ENCODE peak calls at places on chromosomes 12 and 14, in six cellular contexts. V, J, L, N, X and T are unnamed samples.

GRCh38 chr12:54359762-54360351 is 4.4 kb downstream of the GPR84 start:
- DNase-seq in X (no peak), N (no peak), L (no peak), V (no peak), J (no peak), T (no peak)

GRCh38 chr12:54159140-54159539 is 29.6 kb downstream of the SMUG1 start:
- DNase-seq in V (no peak), J (no peak), L (no peak), N (peak; percentile 33), X (no peak), T (no peak)

GRCh38 chr12:100289011-100289410 is 22.0 kb downstream of the SCYL2 start:
- DNase-seq in J (no peak), X (no peak), N (no peak), L (no peak), V (no peak), T (no peak)

GRCh38 chr12:92078167-92079053 is 67.2 kb downstream of the BTG1 start:
- DNase-seq in N (no peak), L (no peak), V (no peak), J (no peak), X (peak; percentile 69), T (no peak)

GRCh38 chr14:106845286-106846087 is 1319.1 kb downstream of the TMEM121 start:
- DNase-seq in L (no peak), N (peak; percentile 69), V (no peak), X (no peak), J (no peak), T (peak; percentile 54)

GRCh38 chr14:35944847-35945246 is 118.7 kb downstream of the BRMS1L start:
- DNase-seq in N (no peak), V (no peak), J (no peak), L (no peak), X (no peak), T (no peak)

GRCh38 chr12:55698965-55699364 is 8.7 kb downstream of the ITGA7 start:
- DNase-seq in X (peak; percentile 39), J (no peak), N (no peak), L (no peak), V (no peak), T (no peak)

GRCh38 chr12:70190252-70191010 is 52.8 kb upstream of the CNOT2 start:
- DNase-seq in N (no peak), V (no peak), X (no peak), J (no peak), L (no peak), T (no peak)

GRCh38 chr12:124109760-124110159 is 136.7 kb downstream of the ZNF664 start:
- DNase-seq in L (no peak), X (no peak), N (no peak), J (no peak), V (no peak), T (no peak)

GRCh38 chr12:11576104-11576503 is 73.4 kb upstream of the ETV6 start:
- DNase-seq in V (no peak), L (no peak), N (no peak), X (no peak), J (no peak), T (peak; percentile 37)

GRCh38 chr14:70811065-70811464 is 1.8 kb upstream of the MAP3K9 start:
- DNase-seq in J (no peak), V (no peak), L (no peak), N (no peak), X (no peak), T (no peak)

GRCh38 chr14:105844047-105844630 is 317.8 kb downstream of the TMEM121 start:
- DNase-seq in L (no peak), V (no peak), J (no peak), X (no peak), N (no peak), T (peak; percentile 18)

GRCh38 chr12:90827567-90827966 is 127.4 kb downstream of the CCER1 start:
- DNase-seq in J (no peak), L (no peak), V (no peak), N (no peak), X (no peak), T (no peak)

GRCh38 chr12:126067930-126068329 is 1002.7 kb downstream of the AACS start:
- DNase-seq in L (no peak), V (no peak), J (no peak), X (no peak), N (no peak), T (no peak)

GRCh38 chr12:6369916-6370575 is 5.3 kb downstream of the SCNN1A start:
- DNase-seq in J (no peak), V (peak; percentile 46), N (no peak), X (no peak), L (no peak), T (no peak)

GRCh38 chr12:17572250-17572649 is 517.7 kb downstream of the RERGL start:
- DNase-seq in N (no peak), L (no peak), X (no peak), V (no peak), J (no peak), T (no peak)

GRCh38 chr12:109111775-109112491 is 4.5 kb upstream of the ACACB start:
- DNase-seq in L (peak; percentile 10), N (peak; percentile 67), X (peak; percentile 71), V (peak; percentile 80), J (peak; percentile 35), T (peak; percentile 50)

GRCh38 chr14:54189358-54190354 is 207.2 kb upstream of the CDKN3 start:
- DNase-seq in N (no peak), J (no peak), V (no peak), X (no peak), L (no peak), T (no peak)

GRCh38 chr14:78254911-78255431 is 84.8 kb downstream of the NRXN3 start:
- DNase-seq in V (no peak), J (no peak), L (no peak), N (no peak), X (no peak), T (peak; percentile 38)

GRCh38 chr12:19783547-19784444 is 344.5 kb downstream of the AEBP2 start:
- DNase-seq in L (no peak), X (no peak), N (no peak), V (no peak), J (no peak), T (no peak)

GRCh38 chr14:55505846-55506245 is 65.4 kb upstream of the TBPL2 start:
- DNase-seq in N (no peak), V (no peak), X (no peak), L (no peak), J (no peak), T (no peak)

GRCh38 chr12:8037046-8037663 is 4.6 kb downstream of the FOXJ2 start:
- DNase-seq in V (no peak), X (no peak), N (peak; percentile 50), J (no peak), L (no peak), T (no peak)

GRCh38 chr12:49946086-49946485 is 4.5 kb upstream of the AQP2 start:
- DNase-seq in X (no peak), V (no peak), L (no peak), J (no peak), N (no peak), T (no peak)

GRCh38 chr12:27292718-27293117 is 39.9 kb upstream of the BMAL2 start:
- DNase-seq in L (no peak), V (no peak), J (no peak), X (no peak), N (no peak), T (no peak)
- H3K4me1 ChIP-seq in L (no peaks in the 10 kb centered on the region), V (peaks cover 5% of the 10 kb centered on the region), J (no peaks in the 10 kb centered on the region), X (peaks cover 8% of the 10 kb centered on the region), N (no peaks in the 10 kb centered on the region), T (no peaks in the 10 kb centered on the region)

GRCh38 chr12:57046947-57047890 is 2.7 kb downstream of the MYO1A start:
- DNase-seq in X (no peak), N (no peak), J (no peak), L (no peak), V (no peak), T (no peak)
- H3K4me3 ChIP-seq in X (no peak overlapping the region), N (no peak overlapping the region), J (peak overlapping the region; percentile 15), L (no peak overlapping the region), V (no peak overlapping the region), T (no peak overlapping the region)

DNA sequence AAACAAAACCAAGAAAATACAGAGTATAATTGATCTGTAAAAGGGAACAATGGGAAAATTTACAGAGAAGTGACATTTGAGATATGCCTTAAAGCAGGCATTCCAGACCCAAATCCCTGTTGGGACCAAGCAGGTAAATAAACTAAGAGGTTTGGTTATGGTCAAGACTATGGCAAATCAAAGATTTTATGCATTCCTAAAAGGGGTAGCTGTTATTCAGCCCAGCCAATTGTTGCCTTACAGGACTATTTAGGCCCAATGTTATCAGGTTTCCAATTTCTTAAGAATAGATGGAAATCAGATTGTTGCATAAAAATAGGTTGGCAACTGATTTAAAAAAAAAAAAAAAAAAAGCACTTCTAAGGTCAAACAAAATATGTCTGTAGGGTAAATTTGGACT is 5.3 kb downstream of the DNAI7 start:
- DNase-seq in X (no peak), V (no peak), L (no peak), N (no peak), J (no peak), T (no peak)
- H3K4me1 ChIP-seq in X (peaks cover 16% of the 10 kb centered on the region), V (no peaks in the 10 kb centered on the region), L (peaks cover 14% of the 10 kb centered on the region), N (no peaks in the 10 kb centered on the region), J (peaks cover 28% of the 10 kb centered on the region), T (peaks cover 7% of the 10 kb centered on the region)

GRCh38 chr12:51311389-51311788 is 12.6 kb downstream of the BIN2 start:
- DNase-seq in J (no peak), X (no peak), N (no peak), V (no peak), L (no peak), T (no peak)
- H3K4me3 ChIP-seq in J (no peak overlapping the region), X (no peak overlapping the region), N (no peak overlapping the region), V (no peak overlapping the region), L (no peak overlapping the region), T (no peak overlapping the region)

DNA sequence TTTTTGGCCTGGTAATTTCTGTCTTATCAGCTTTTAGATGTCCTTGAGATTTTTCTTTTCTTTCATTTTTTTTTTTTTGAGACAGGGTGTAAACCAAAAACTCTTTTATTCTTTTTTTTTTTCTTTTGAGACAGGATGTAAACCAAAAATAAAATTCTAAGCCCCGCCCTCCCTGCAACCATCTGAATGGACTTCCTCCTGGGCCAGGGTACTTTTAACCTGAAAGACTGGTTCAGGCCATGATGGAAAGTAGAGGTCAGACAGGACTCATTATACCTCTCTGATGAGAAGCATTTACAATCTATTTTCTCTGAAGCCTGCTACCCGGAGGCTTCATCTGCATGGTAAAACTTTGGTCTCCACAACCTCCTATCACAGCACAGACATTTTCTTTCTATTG is 33.5 kb upstream of the TCL1B start:
- DNase-seq in X (no peak), J (no peak), N (no peak), V (no peak), L (no peak), T (no peak)
- H3K4me1 ChIP-seq in X (no peaks in the 10 kb centered on the region), J (no peaks in the 10 kb centered on the region), N (no peaks in the 10 kb centered on the region), V (no peaks in the 10 kb centered on the region), L (no peaks in the 10 kb centered on the region), T (no peaks in the 10 kb centered on the region)